ENCODE peak calls at places on chromosomes 6 and 20, in seven cellular contexts. W is GM10248; H is cardiac muscle cell; P is T follicular helper cell; J is uterus; D is A549; F is stimulated activated CD4-positive, alpha-beta T cell treated with anti-CD3 and anti-CD28 coated beads, Interleukin-12 subunit alpha, Interleukin-12 subunit beta, amount 100 ng/mL, for 4 hours. K is an unnamed sample.

GRCh38 chr6:132167966-132168365 is 216.8 kb upstream of the CCN2 start:
- DNase-seq in J (no peak), F (no peak), H (no peak), W (no peak), P (no peak), D (no peak), K (no peak)

GRCh38 chr6:100880149-100880900 is 804 bp downstream of the ASCC3 start:
- DNase-seq in W (no peak), D (peak), H (peak), P (no peak), F (no peak), J (no peak), K (no peak)

GRCh38 chr20:50237349-50237748 is 46.7 kb downstream of the CEBPB start:
- DNase-seq in P (no peak), D (no peak), J (no peak), H (no peak), F (no peak), W (no peak), K (no peak)

GRCh38 chr6:37536462-37537225 is 37.0 kb upstream of the CCDC167 start:
- DNase-seq in D (no peak), J (no peak), F (no peak), W (no peak), H (no peak), P (no peak), K (peak)

GRCh38 chr6:131950767-131951575 is at the start of gene CCN2:
- DNase-seq in J (peak), F (peak), D (peak), W (peak), P (no peak), H (peak), K (peak)

GRCh38 chr20:36162272-36162966 is 7.9 kb downstream of the EPB41L1 start:
- DNase-seq in D (no peak), W (no peak), H (no peak), P (no peak), J (no peak), F (no peak), K (no peak)

GRCh38 chr6:34851361-34851760 is 36.5 kb downstream of the TAF11 start:
- DNase-seq in D (no peak), F (no peak), W (no peak), P (no peak), H (no peak), J (no peak), K (no peak)

GRCh38 chr6:46815130-46815529 is 21.9 kb downstream of the MEP1A start:
- DNase-seq in D (no peak), F (no peak), W (no peak), J (no peak), P (no peak), H (no peak), K (no peak)

GRCh38 chr6:39339557-39340555 is 17.4 kb upstream of the KCNK16 start:
- DNase-seq in W (no peak), F (no peak), J (no peak), P (no peak), H (no peak), D (no peak), K (peak)

GRCh38 chr20:54598351-54598750 is 123.0 kb downstream of the DOK5 start:
- DNase-seq in D (no peak), F (no peak), P (no peak), W (no peak), H (no peak), J (no peak), K (no peak)

GRCh38 chr6:6586671-6587526 is 1.6 kb upstream of the LY86 start:
- DNase-seq in H (no peak), P (no peak), W (peak), F (no peak), D (no peak), J (no peak), K (no peak)

GRCh38 chr20:64100946-64101688 is 6.2 kb downstream of the NPBWR2 start:
- DNase-seq in H (no peak), D (no peak), F (no peak), J (no peak), P (no peak), W (no peak), K (no peak)

GRCh38 chr20:17568972-17569471 is 853 bp upstream of the DSTN start:
- DNase-seq in J (peak), F (peak), P (peak), W (peak), H (peak), D (peak), K (peak)

GRCh38 chr6:5314191-5314865 is 53.0 kb downstream of the FARS2 start:
- DNase-seq in J (no peak), D (no peak), F (no peak), W (peak), H (no peak), P (no peak), K (no peak)

GRCh38 chr6:40441132-40441531 is 146.0 kb downstream of the LRFN2 start:
- DNase-seq in J (no peak), H (no peak), P (no peak), F (no peak), W (no peak), D (no peak), K (no peak)

GRCh38 chr20:6501061-6501460 is 266.4 kb upstream of the BMP2 start:
- DNase-seq in F (no peak), D (peak), J (no peak), W (no peak), P (no peak), H (peak), K (no peak)

GRCh38 chr6:97705568-97705967 is 422.6 kb upstream of the MMS22L start:
- DNase-seq in P (no peak), J (no peak), W (no peak), H (peak), D (peak), F (no peak), K (peak)

GRCh38 chr6:26311012-26311384 is 54.0 kb upstream of the BTN3A2 start:
- DNase-seq in P (no peak), J (peak), D (peak), W (no peak), H (peak), F (peak), K (peak)

GRCh38 chr6:112511441-112511840 is 164.3 kb downstream of the RFPL4B start:
- DNase-seq in F (no peak), W (no peak), J (no peak), H (no peak), P (no peak), D (no peak), K (no peak)